ENCODE peak calls at places on chromosomes 6 and 20, in eight cellular contexts. L, R, K, J, Q, C, T and M are unnamed samples.

GRCh38 chr6:33794910-33795615 is 6.1 kb upstream of the LEMD2 start:
- DNase-seq in L (no peak), R (peak), K (no peak), J (no peak), Q (no peak), C (no peak), T (no peak), M (peak)

GRCh38 chr20:23446505-23446904 is 6.2 kb downstream of the CST11 start:
- DNase-seq in L (no peak), R (peak), K (no peak), J (peak), Q (no peak), C (peak), T (peak), M (peak)

GRCh38 chr6:136669299-136669699 is 119.1 kb upstream of the MAP7 start:
- DNase-seq in L (no peak), R (peak), K (no peak), J (peak), Q (no peak), C (no peak), T (no peak), M (no peak)

GRCh38 chr6:142294681-142295080 is 7.1 kb upstream of the ADGRG6 start:
- DNase-seq in L (no peak), R (no peak), K (no peak), J (no peak), Q (no peak), C (no peak), T (no peak), M (no peak)

GRCh38 chr6:3608159-3608558 is 143.4 kb downstream of the PXDC1 start:
- DNase-seq in L (no peak), R (no peak), K (peak), J (no peak), Q (no peak), C (no peak), T (no peak), M (no peak)

GRCh38 chr6:118558811-118559217 is 10.7 kb downstream of the PLN start:
- DNase-seq in L (no peak), R (no peak), K (no peak), J (no peak), Q (no peak), C (no peak), T (no peak), M (no peak)

GRCh38 chr20:42270539-42270938 is 652.4 kb upstream of the CHD6 start:
- DNase-seq in L (no peak), R (no peak), K (no peak), J (no peak), Q (no peak), C (no peak), T (no peak), M (no peak)

GRCh38 chr6:161434921-161435411 is 161.1 kb upstream of the AGPAT4 start:
- DNase-seq in L (no peak), R (peak), K (no peak), J (peak), Q (peak), C (peak), T (no peak), M (no peak)

GRCh38 chr6:165557674-165558073 is 105.4 kb downstream of the PDE10A start:
- DNase-seq in L (no peak), R (no peak), K (no peak), J (no peak), Q (no peak), C (no peak), T (no peak), M (no peak)

GRCh38 chr6:82554706-82555105 is 191.1 kb downstream of the TPBG start:
- DNase-seq in L (no peak), R (no peak), K (no peak), J (no peak), Q (no peak), C (no peak), T (no peak), M (no peak)

GRCh38 chr6:80543598-80544181 is 437.2 kb downstream of the BCKDHB start:
- DNase-seq in L (no peak), R (peak), K (no peak), J (peak), Q (peak), C (no peak), T (no peak), M (no peak)

GRCh38 chr6:149451361-149452061 is 33.3 kb downstream of the ZC3H12D start:
- DNase-seq in L (no peak), R (peak), K (no peak), J (no peak), Q (no peak), C (no peak), T (no peak), M (no peak)

GRCh38 chr20:44354979-44355502 is 458 bp upstream of the HNF4A start:
- DNase-seq in L (no peak), R (no peak), K (no peak), J (no peak), Q (no peak), C (no peak), T (no peak), M (no peak)

GRCh38 chr6:33317418-33317667 is 201 bp downstream of the ZBTB22 start:
- DNase-seq in L (no peak), R (no peak), K (peak), J (no peak), Q (no peak), C (peak), T (no peak), M (peak)

GRCh38 chr20:2955257-2955950 is 82.1 kb downstream of the PTPRA start:
- DNase-seq in L (no peak), R (no peak), K (no peak), J (no peak), Q (no peak), C (no peak), T (no peak), M (no peak)

GRCh38 chr6:7974932-7975763 is 64.6 kb upstream of the TXNDC5 start:
- DNase-seq in L (peak), R (peak), K (peak), J (peak), Q (no peak), C (peak), T (no peak), M (peak)

GRCh38 chr6:157236040-157236725 is 87.1 kb downstream of the TMEM242 start:
- DNase-seq in L (no peak), R (no peak), K (no peak), J (no peak), Q (no peak), C (no peak), T (peak), M (no peak)